ENCODE peak calls at places on chromosomes 2 and 18, in nine cellular contexts. I is activated CD4-positive, alpha-beta T cell treated with anti-CD3 and anti-CD28 coated beads, Interleukin-2, amount 10 ng/mL, durations not matched to agents 24 days and 14 days; A is IMR-90; V is memory B cell; E is T-cell; Q is cardiac muscle cell; W is stimulated activated CD4-positive, alpha-beta T cell treated with anti-CD3 and anti-CD28 coated beads, Interleukin-15, amount 100 ng/mL, for 48 hours; J is NCI-H748 treated with DMSO at 0.1 percent for 48 hours; H is RKO. T is an unnamed sample.
A peak's percentile ranks its signal among the peaks of the same experiment; 100 is the strongest.

GRCh38 chr2:200728630-200729029 is 83.1 kb upstream of the BZW1 start:
- DNase-seq in I (no peak), A (peak; percentile 34), V (no peak), E (no peak), Q (no peak), W (no peak), J (no peak), H (no peak), T (no peak)

GRCh38 chr2:182924311-182924710 is 57.9 kb upstream of the FRZB start:
- DNase-seq in I (no peak), A (peak; percentile 15), V (no peak), E (no peak), Q (no peak), W (no peak), J (no peak), H (peak; percentile 26), T (no peak)

GRCh38 chr2:144519934-144520717 is at the start of gene ZEB2:
- DNase-seq in I (peak; percentile 72), A (peak; percentile 84), V (no peak), E (no peak), Q (peak; percentile 75), W (no peak), J (peak; percentile 49), H (no peak), T (no peak)

GRCh38 chr2:174985624-174986023 is 19.6 kb downstream of the CHN1 start:
- DNase-seq in I (no peak), A (peak; percentile 65), V (no peak), E (no peak), Q (no peak), W (no peak), J (no peak), H (peak; percentile 33), T (no peak)

GRCh38 chr18:66603941-66604627 is at the start of gene CDH19:
- DNase-seq in I (no peak), A (no peak), V (no peak), E (no peak), Q (no peak), W (no peak), J (peak; percentile 46), H (no peak), T (no peak)

GRCh38 chr2:183025993-183026392 is 12.3 kb downstream of the NCKAP1 start:
- DNase-seq in I (no peak), A (no peak), V (no peak), E (no peak), Q (no peak), W (no peak), J (no peak), H (no peak), T (no peak)

GRCh38 chr2:53739057-53739456 is 28.5 kb upstream of the CHAC2 start:
- DNase-seq in I (no peak), A (no peak), V (no peak), E (no peak), Q (no peak), W (no peak), J (no peak), H (no peak), T (no peak)

GRCh38 chr2:198044777-198045176 is 240.4 kb downstream of the PLCL1 start:
- DNase-seq in I (no peak), A (no peak), V (no peak), E (no peak), Q (no peak), W (no peak), J (no peak), H (no peak), T (peak; percentile 83)

GRCh38 chr18:56085561-56085960 is 497.6 kb upstream of the TCF4 start:
- DNase-seq in I (no peak), A (peak; percentile 86), V (no peak), E (no peak), Q (no peak), W (no peak), J (no peak), H (no peak), T (no peak)

GRCh38 chr2:3483227-3483985 is 35.9 kb downstream of the ADI1 start:
- DNase-seq in I (no peak), A (peak; percentile 58), V (no peak), E (no peak), Q (peak; percentile 30), W (no peak), J (no peak), H (no peak), T (no peak)

T was measured in T-helper 2 cell.